ENCODE peak calls at places on chromosome 19, in nine cellular contexts. U is fibroblast of pulmonary artery, V is heart right ventricle, A is omental fat pad, H is mesothelial cell of epicardium, Y is stomach, F is fibroblast of lung, O is lower leg skin, I is K562. X is an unnamed sample.

GRCh38 chr19:19278315-19278714 is 5.2 kb upstream of the TM6SF2 start:
- DNase-seq in Y (no peak), V (no peak), F (no peak), O (no peak), A (no peak), U (no peak), I (no peak), H (no peak), X (no peak)

GRCh38 chr19:15717781-15718180 is 10.0 kb upstream of the OR10H2 start:
- DNase-seq in F (no peak), H (no peak), A (no peak), U (no peak), O (no peak), I (peak), V (no peak), Y (no peak), X (no peak)

GRCh38 chr19:8135946-8136618 is 13.3 kb downstream of the FBN3 start:
- DNase-seq in A (no peak), I (no peak), Y (no peak), O (no peak), H (no peak), V (no peak), U (no peak), F (no peak), X (no peak)

GRCh38 chr19:40403262-40403984 is 9.8 kb downstream of the PRX start:
- DNase-seq in Y (peak), U (peak), I (peak), V (peak), H (peak), F (peak), A (peak), O (peak), X (peak)

GRCh38 chr19:23817519-23817918 is 58.8 kb upstream of the ZNF681 start:
- DNase-seq in F (peak), Y (peak), A (no peak), H (no peak), I (peak), V (no peak), O (no peak), U (peak), X (peak)

GRCh38 chr19:16896098-16896912 is 7.5 kb downstream of the F2RL3 start:
- DNase-seq in V (no peak), H (peak), A (no peak), I (peak), O (no peak), F (no peak), U (no peak), Y (no peak), X (peak)

GRCh38 chr19:11164879-11165406 is 9.4 kb upstream of the SPC24 start:
- DNase-seq in F (peak), Y (peak), H (no peak), V (peak), O (peak), A (no peak), I (no peak), U (peak), X (no peak)

GRCh38 chr19:28960986-28961705 is 251.8 kb downstream of the UQCRFS1 start:
- DNase-seq in Y (no peak), A (no peak), H (no peak), I (no peak), O (no peak), U (peak), F (peak), V (no peak), X (no peak)

GRCh38 chr19:1813197-1813836 is 1.2 kb upstream of the ATP8B3 start:
- DNase-seq in V (no peak), O (no peak), H (no peak), I (no peak), U (no peak), Y (no peak), F (no peak), A (no peak), X (no peak)

GRCh38 chr19:719081-719512 is 10.4 kb downstream of the PALM start:
- DNase-seq in F (peak), V (no peak), H (no peak), I (peak), O (peak), A (no peak), Y (no peak), U (peak), X (peak)

GRCh38 chr19:56269348-56269747 is 3.2 kb upstream of the EDDM13 start:
- DNase-seq in O (no peak), U (no peak), A (no peak), I (no peak), H (no peak), V (no peak), Y (no peak), F (no peak), X (no peak)

GRCh38 chr19:10720607-10721125 is 2.8 kb downstream of the DNM2 start:
- DNase-seq in A (no peak), F (no peak), H (no peak), I (no peak), V (no peak), Y (no peak), O (no peak), U (no peak), X (no peak)

GRCh38 chr19:47762615-47763308 is 15.7 kb upstream of the SELENOW start:
- DNase-seq in Y (no peak), O (no peak), V (peak), H (no peak), I (no peak), A (no peak), U (peak), F (peak), X (no peak)

GRCh38 chr19:55175117-55175867 is 4.8 kb downstream of the SYT5 start:
- DNase-seq in F (no peak), H (no peak), O (no peak), A (no peak), V (no peak), Y (no peak), U (no peak), I (peak), X (no peak)

GRCh38 chr19:13826652-13827235 is 31.5 kb downstream of the ZSWIM4 start:
- DNase-seq in U (no peak), A (no peak), V (no peak), Y (no peak), F (no peak), O (no peak), H (no peak), I (no peak), X (no peak)

GRCh38 chr19:8208119-8208709 is 956 bp upstream of the CERS4 start:
- DNase-seq in O (no peak), A (no peak), H (no peak), V (no peak), U (no peak), F (no peak), Y (peak), I (no peak), X (no peak)

GRCh38 chr19:16527971-16528521 is 14.2 kb downstream of the CHERP start:
- DNase-seq in V (no peak), Y (peak), I (peak), F (peak), O (no peak), A (no peak), H (no peak), U (peak), X (peak)

GRCh38 chr19:50432658-50433057 is at the start of gene MYBPC2:
- DNase-seq in A (no peak), F (no peak), Y (peak), I (peak), V (no peak), U (peak), O (no peak), H (no peak), X (no peak)

GRCh38 chr19:21833733-21834132 is 2.2 kb downstream of the ZNF43 start:
- DNase-seq in O (no peak), A (no peak), Y (no peak), H (no peak), F (no peak), U (no peak), V (no peak), I (no peak), X (no peak)

GRCh38 chr19:41373993-41374392 is 2.3 kb upstream of the TMEM91 start:
- DNase-seq in H (peak), O (no peak), U (peak), Y (peak), F (peak), I (no peak), V (peak), A (no peak), X (no peak)

GRCh38 chr19:12544401-12544876 is 6.8 kb downstream of the ZNF564 start:
- DNase-seq in Y (no peak), A (no peak), I (peak), U (peak), F (no peak), H (no peak), O (no peak), V (peak), X (no peak)

GRCh38 chr19:10748924-10749434 is 31.1 kb downstream of the DNM2 start:
- DNase-seq in F (no peak), U (peak), V (no peak), O (no peak), Y (peak), I (peak), H (no peak), A (no peak), X (no peak)

GRCh38 chr19:23062921-23063320 is 53.9 kb upstream of the ZNF730 start:
- DNase-seq in F (no peak), H (no peak), I (no peak), V (no peak), O (no peak), Y (no peak), A (no peak), U (no peak), X (no peak)

GRCh38 chr19:34178276-34178614 is 5.9 kb downstream of the LSM14A start:
- DNase-seq in Y (no peak), U (no peak), A (no peak), H (no peak), I (no peak), V (no peak), F (no peak), O (no peak), X (no peak)

GRCh38 chr19:12800873-12801465 is 631 bp downstream of the PRDX2 start:
- DNase-seq in I (peak), H (no peak), V (no peak), F (no peak), U (no peak), O (no peak), Y (no peak), A (no peak), X (no peak)

GRCh38 chr19:50790365-50790825 is at the start of gene ACP4:
- DNase-seq in U (no peak), O (no peak), H (no peak), V (no peak), I (no peak), Y (no peak), F (no peak), A (no peak), X (peak)

GRCh38 chr19:19319725-19320361 is 466 bp downstream of the SUGP1 start:
- DNase-seq in V (no peak), A (no peak), H (no peak), Y (no peak), F (no peak), U (no peak), I (no peak), O (no peak), X (no peak)

GRCh38 chr19:15418112-15418587 is 638 bp downstream of the AKAP8L start:
- DNase-seq in I (no peak), F (peak), H (peak), Y (no peak), V (peak), U (peak), O (no peak), A (no peak), X (no peak)

GRCh38 chr19:2118438-2118837 is 21.7 kb downstream of the IZUMO4 start:
- DNase-seq in F (no peak), V (no peak), U (no peak), O (no peak), Y (no peak), H (no peak), I (no peak), A (no peak), X (no peak)

GRCh38 chr19:35787227-35787799 is 11.9 kb downstream of the ARHGAP33 start:
- DNase-seq in U (no peak), O (no peak), V (no peak), F (no peak), I (no peak), A (no peak), Y (no peak), H (no peak), X (no peak)
- TF ChIP-seq CTCF in U (no peak), O (no peak), V (no peak), F (no peak), I (no peak), A (no peak), Y (no peak), H (no peak), X (no peak)

DNA sequence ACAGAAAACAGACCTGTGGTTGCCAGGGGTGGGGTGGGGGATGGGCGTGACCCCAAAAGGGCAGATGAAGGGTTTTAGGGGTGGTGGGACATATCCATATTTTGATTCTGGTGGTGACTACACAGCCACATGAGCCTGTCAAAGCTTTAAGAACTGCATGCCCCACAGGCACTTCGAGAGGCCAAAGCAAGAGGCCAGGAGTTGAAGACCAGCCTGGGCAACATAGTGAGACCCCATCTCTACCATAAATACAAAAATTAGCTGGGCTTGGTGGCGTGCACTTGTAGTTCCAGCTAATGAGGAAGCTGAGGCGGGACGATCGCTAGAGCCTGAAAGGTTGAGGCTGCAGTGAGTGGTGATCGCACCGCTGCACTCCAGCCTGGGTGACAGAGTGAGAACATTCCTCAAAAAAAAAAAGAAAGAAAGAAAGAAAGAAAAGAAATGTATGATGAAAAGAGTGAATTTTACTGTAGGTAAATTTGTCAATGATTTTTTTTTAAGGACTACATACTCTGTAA is 18.9 kb upstream of the BCL3 start:
- DNase-seq in O (no peak), U (no peak), A (no peak), I (no peak), V (no peak), H (no peak), Y (no peak), F (no peak), X (no peak)
- TF ChIP-seq CTCF in O (no peak), U (no peak), A (no peak), I (no peak), V (no peak), H (no peak), Y (no peak), F (no peak), X (no peak)

GRCh38 chr19:44600466-44600865 is 12.9 kb upstream of the IGSF23 start:
- DNase-seq in Y (no peak), I (no peak), F (peak), V (no peak), O (no peak), U (no peak), H (no peak), A (no peak), X (no peak)
- TF ChIP-seq CTCF in Y (no peak), I (no peak), F (no peak), V (no peak), O (no peak), U (no peak), H (no peak), A (no peak), X (no peak)

GRCh38 chr19:3469638-3470499 is 10.5 kb downstream of the SMIM24 start:
- DNase-seq in Y (no peak), F (no peak), A (no peak), I (no peak), O (no peak), V (no peak), U (no peak), H (no peak), X (no peak)
- TF ChIP-seq CTCF in Y (no peak), F (peak), A (no peak), I (no peak), O (no peak), V (no peak), U (peak), H (no peak), X (no peak)

DNA sequence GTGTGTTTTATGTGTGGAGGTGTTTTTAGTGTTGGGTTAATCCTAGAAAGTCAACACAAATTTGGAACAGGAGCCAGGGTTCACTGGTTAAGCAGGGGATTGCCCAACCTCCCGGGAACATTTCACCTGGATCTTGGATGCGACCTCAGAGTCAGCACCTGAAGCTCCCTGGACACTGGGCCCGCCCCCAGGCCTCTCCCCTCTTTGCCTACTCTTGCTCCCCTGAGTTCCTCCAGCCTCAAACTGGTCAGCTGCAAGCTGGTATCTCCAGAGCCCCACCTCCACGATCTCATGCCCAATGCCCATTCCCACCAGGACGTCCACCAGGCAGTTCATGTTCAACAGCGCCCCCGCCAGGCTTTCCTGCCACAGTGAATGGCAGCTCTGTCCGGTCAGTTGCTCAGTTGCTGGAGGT is 9.7 kb downstream of the HSD17B14 start:
- DNase-seq in V (no peak), H (no peak), I (no peak), A (no peak), U (no peak), F (no peak), O (no peak), Y (peak), X (no peak)
- TF ChIP-seq CTCF in V (no peak), H (no peak), I (no peak), A (no peak), U (peak), F (no peak), O (no peak), Y (no peak), X (no peak)

GRCh38 chr19:39144487-39145071 is 19.0 kb downstream of the PAK4 start:
- DNase-seq in Y (no peak), I (no peak), A (no peak), V (no peak), O (no peak), H (no peak), F (peak), U (peak), X (no peak)

GRCh38 chr19:39146686-39147450 is 21.3 kb downstream of the PAK4 start:
- DNase-seq in F (no peak), H (no peak), O (no peak), Y (no peak), U (no peak), I (no peak), A (no peak), V (no peak), X (no peak)

GRCh38 chr19:39147480-39147879 is 21.9 kb downstream of the PAK4 start:
- DNase-seq in A (no peak), O (no peak), F (no peak), V (no peak), U (no peak), H (no peak), I (no peak), Y (no peak), X (no peak)

GRCh38 chr19:39146091-39146490 is 20.5 kb downstream of the PAK4 start:
- DNase-seq in O (no peak), V (no peak), H (no peak), U (no peak), A (no peak), I (no peak), Y (no peak), F (no peak), X (no peak)

GRCh38 chr19:39145180-39145953 is 19.8 kb downstream of the PAK4 start:
- DNase-seq in F (no peak), U (no peak), Y (no peak), H (no peak), A (no peak), I (no peak), O (no peak), V (no peak), X (no peak)
- TF ChIP-seq CTCF in F (no peak), U (no peak), Y (no peak), H (no peak), A (no peak), I (no peak), O (no peak), V (no peak), X (no peak)

GRCh38 chr19:31745731-31746130 is 396.5 kb upstream of the TSHZ3 start:
- DNase-seq in F (no peak), A (no peak), I (no peak), V (no peak), O (no peak), H (no peak), U (no peak), Y (no peak), X (no peak)
- TF ChIP-seq CTCF in F (no peak), A (no peak), I (no peak), V (no peak), O (no peak), H (no peak), U (no peak), Y (no peak), X (no peak)

DNA sequence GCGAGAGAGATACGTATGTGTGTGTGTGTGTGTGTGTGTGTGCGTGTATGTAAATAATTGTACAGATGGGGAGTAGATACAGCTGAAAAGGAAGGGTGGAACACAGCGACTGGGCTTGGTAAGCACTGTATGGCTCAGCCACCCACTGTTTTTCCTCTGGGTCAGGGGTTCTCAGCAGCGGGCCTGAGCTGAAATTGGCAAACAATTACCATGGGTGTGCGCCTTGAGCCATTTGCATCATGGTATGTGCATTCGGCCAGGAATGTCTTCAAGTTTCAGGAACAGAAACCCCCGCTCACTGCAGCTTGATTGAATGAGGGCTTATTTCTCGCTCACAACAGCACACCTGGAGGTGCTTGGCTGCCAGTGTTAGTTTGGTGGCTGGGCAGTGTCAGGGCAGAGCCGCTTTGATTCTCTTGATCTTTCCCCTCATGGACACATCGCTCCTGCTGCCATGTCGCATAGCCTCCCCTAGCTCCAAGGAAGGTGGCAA is 126.7 kb downstream of the SIPA1L3 start:
- DNase-seq in I (no peak), A (no peak), O (no peak), U (peak), F (no peak), Y (no peak), V (no peak), H (no peak), X (peak)
- TF ChIP-seq CTCF in I (no peak), A (no peak), O (no peak), U (no peak), F (no peak), Y (no peak), V (no peak), H (no peak), X (no peak)

DNA sequence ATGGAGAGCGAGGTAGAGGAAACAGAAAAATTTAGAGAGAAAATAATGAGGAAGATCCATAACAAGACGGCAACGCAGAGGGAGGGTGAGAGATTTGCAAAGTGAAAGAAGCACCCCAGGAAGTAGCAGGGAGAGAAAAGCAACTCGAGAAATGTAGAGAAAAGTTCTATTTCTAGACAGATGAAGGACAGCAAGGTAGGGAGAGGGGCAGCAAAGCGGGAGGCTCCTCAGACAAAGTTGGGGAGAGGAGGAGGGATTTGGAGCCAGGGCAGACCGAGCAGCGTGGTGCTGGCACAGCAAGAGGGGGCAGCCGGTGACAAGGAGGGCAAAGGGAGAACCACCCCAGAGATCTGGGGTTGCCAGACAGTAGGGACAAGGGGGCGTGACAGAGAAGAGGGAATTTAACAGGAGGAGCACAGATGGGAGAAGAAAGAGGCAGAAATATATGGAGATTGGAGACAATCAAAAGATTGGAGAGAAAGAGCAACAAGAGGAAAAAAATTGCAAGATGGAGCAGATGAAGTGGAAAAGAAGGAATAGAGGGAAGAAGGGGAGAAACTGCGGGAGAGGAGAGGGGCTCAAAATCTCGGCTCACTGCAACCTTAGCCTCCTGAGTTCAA is 989 bp downstream of the ZNF766 start:
- DNase-seq in Y (no peak), I (peak), U (no peak), H (peak), O (no peak), A (no peak), V (no peak), F (no peak), X (peak)
- TF ChIP-seq CTCF in Y (no peak), I (no peak), U (no peak), H (no peak), O (no peak), A (no peak), V (no peak), F (no peak), X (no peak)

DNA sequence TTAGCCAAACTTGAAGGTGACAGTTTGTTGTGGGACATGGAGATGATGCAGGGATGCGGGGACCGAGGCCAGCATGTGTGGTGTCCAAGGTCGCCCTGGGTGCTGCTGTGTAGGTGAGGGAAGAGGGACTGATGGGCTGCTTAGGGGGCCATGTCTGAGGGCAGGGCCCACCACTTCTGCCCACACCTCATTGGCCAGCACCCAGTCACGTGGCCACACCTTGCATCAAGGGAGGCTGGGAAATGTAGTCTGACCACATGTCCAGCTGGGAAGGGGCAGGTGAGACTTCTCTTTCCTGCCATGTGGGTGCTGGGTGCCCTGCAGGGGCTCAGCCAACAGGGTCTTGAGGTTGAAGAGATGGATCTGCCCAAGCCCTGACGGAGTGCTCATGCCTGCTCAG is 88.9 kb downstream of the KDM4B start:
- DNase-seq in V (no peak), F (no peak), I (peak), O (no peak), U (peak), H (no peak), Y (no peak), A (no peak), X (no peak)
- TF ChIP-seq CTCF in V (no peak), F (no peak), I (no peak), O (no peak), U (no peak), H (no peak), Y (no peak), A (no peak), X (no peak)